ENCODE peak calls at places on chromosomes 6 and 20, in eight cellular contexts. Q is heart right ventricle; P is GM12865; C is endothelial cell of umbilical vein; H is AG10803; S is activated CD8-positive, alpha-beta T cell treated with anti-CD3 and anti-CD28 coated beads for 36 hours; U is body of pancreas; L is breast epithelium. W is an unnamed sample.
A peak's percentile ranks its signal among the peaks of the same experiment; 100 is the strongest.

GRCh38 chr6:111789593-111789992 is 83.7 kb downstream of the FYN start:
- DNase-seq in S (no peak), C (no peak), L (no peak), U (no peak), Q (no peak), H (peak; percentile 75), P (no peak), W (no peak)

GRCh38 chr6:53960311-53960710 is 150.9 kb upstream of the MLIP start:
- DNase-seq in H (peak; percentile 67), C (no peak), U (no peak), S (no peak), Q (no peak), P (no peak), L (no peak), W (peak; percentile 57)

GRCh38 chr20:34637245-34638185 is 39.4 kb downstream of the PIGU start:
- DNase-seq in H (peak; percentile 93), C (no peak), L (no peak), Q (no peak), S (no peak), P (no peak), U (peak; percentile 10), W (peak; percentile 46)

GRCh38 chr6:25199544-25199943 is 79.6 kb upstream of the CARMIL1 start:
- DNase-seq in L (no peak), U (no peak), C (no peak), P (no peak), S (no peak), H (no peak), Q (no peak), W (no peak)

GRCh38 chr6:103273048-103273447 is 1586.7 kb downstream of the HACE1 start:
- DNase-seq in S (no peak), L (no peak), Q (no peak), H (no peak), C (no peak), U (no peak), P (no peak), W (no peak)

GRCh38 chr6:4025681-4026080 is 53.3 kb downstream of the FAM217A start:
- DNase-seq in H (no peak), C (no peak), L (no peak), Q (no peak), U (no peak), S (no peak), P (no peak), W (no peak)

GRCh38 chr20:38132910-38133501 is 32.1 kb downstream of the TGM2 start:
- DNase-seq in L (no peak), U (no peak), H (no peak), P (no peak), Q (no peak), C (no peak), S (no peak), W (no peak)

GRCh38 chr6:152441892-152442291 is 195.3 kb downstream of the SYNE1 start:
- DNase-seq in S (no peak), P (no peak), Q (no peak), C (no peak), U (no peak), L (no peak), H (no peak), W (no peak)

GRCh38 chr6:11492444-11493300 is 44.9 kb upstream of the TMEM170B start:
- DNase-seq in H (peak; percentile 73), Q (no peak), L (no peak), U (no peak), S (no peak), C (no peak), P (peak; percentile 39), W (no peak)

GRCh38 chr20:35953411-35954199 is 697 bp downstream of the SCAND1 start:
- DNase-seq in U (peak; percentile 49), P (peak; percentile 76), Q (peak; percentile 58), H (peak; percentile 45), S (peak; percentile 72), C (peak; percentile 72), L (peak; percentile 27), W (peak; percentile 51)

GRCh38 chr6:159646731-159647130 is 46.3 kb downstream of the SOD2 start:
- DNase-seq in P (peak; percentile 66), C (no peak), Q (no peak), U (no peak), S (no peak), H (peak; percentile 71), L (no peak), W (peak; percentile 61)

GRCh38 chr6:74356385-74356784 is 660.4 kb downstream of the CD109 start:
- DNase-seq in U (no peak), L (no peak), C (no peak), H (peak; percentile 35), Q (no peak), P (no peak), S (no peak), W (no peak)

GRCh38 chr6:134551245-134551960 is 233.5 kb upstream of the SGK1 start:
- DNase-seq in L (no peak), P (no peak), H (peak; percentile 90), Q (no peak), U (no peak), S (no peak), C (peak; percentile 76), W (peak; percentile 76)

GRCh38 chr20:380763-381580 is 412 bp downstream of the TRIB3 start:
- DNase-seq in Q (peak; percentile 53), U (peak; percentile 65), P (peak; percentile 81), S (peak; percentile 79), C (peak; percentile 36), H (peak; percentile 86), L (no peak), W (peak; percentile 58)

GRCh38 chr6:84356907-84357306 is 129.5 kb upstream of the CEP162 start:
- DNase-seq in S (no peak), C (no peak), L (no peak), H (no peak), P (no peak), U (no peak), Q (no peak), W (no peak)

GRCh38 chr20:50648651-50649050 is 42.7 kb downstream of the RIPOR3 start:
- DNase-seq in P (no peak), U (no peak), L (no peak), S (no peak), Q (no peak), H (no peak), C (no peak), W (no peak)

GRCh38 chr20:50642288-50642803 is 49.0 kb downstream of the RIPOR3 start:
- DNase-seq in S (no peak), U (no peak), C (no peak), Q (no peak), H (peak; percentile 18), P (no peak), L (no peak), W (no peak)

GRCh38 chr20:50649587-50649986 is 41.8 kb downstream of the RIPOR3 start:
- DNase-seq in P (no peak), L (no peak), H (no peak), U (no peak), C (no peak), Q (no peak), S (no peak), W (no peak)

GRCh38 chr20:50645253-50646068 is 45.9 kb downstream of the RIPOR3 start:
- DNase-seq in U (peak; percentile 92), S (no peak), L (peak; percentile 93), Q (peak; percentile 81), H (peak; percentile 99), P (no peak), C (peak; percentile 55), W (peak; percentile 96)

DNA sequence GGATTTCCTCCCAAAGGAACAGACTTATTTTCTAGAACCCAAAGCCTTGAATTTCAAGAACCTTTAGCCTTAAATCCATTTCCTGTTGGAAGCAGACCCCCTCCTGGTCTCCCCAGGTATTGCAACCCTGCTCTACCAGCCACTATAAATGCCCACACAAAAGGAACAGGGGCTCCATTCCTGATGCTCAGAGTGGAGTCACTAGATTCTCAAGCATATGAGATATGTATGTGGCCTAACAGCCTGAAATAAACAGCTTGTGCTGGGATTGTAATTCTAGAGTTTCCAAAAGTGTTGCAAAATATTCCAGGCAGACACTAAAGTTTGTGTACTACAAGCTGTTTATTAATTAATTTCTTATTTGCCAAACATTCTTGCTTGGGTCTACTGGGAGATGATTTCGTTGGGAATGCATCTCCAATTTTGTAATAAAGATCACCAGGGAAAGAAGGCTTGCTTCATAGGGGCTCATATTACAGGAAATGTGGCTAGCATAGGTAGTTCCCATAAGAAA is 44.8 kb downstream of the RIPOR3 start:
- DNase-seq in Q (no peak), P (no peak), L (no peak), U (no peak), S (peak; percentile 15), C (no peak), H (peak; percentile 97), W (peak; percentile 31)
- TF ChIP-seq CTCF in Q (no peak), P (peak; percentile 22), L (no peak), U (no peak), S (peak; percentile 36), C (peak; percentile 24), H (peak; percentile 60), W (peak; percentile 35)

GRCh38 chr6:157274471-157275226 is 48.7 kb downstream of the TMEM242 start:
- DNase-seq in L (peak; percentile 82), S (peak; percentile 88), P (peak; percentile 81), Q (peak; percentile 80), U (peak; percentile 80), H (peak; percentile 58), C (peak; percentile 73), W (peak; percentile 66)
- TF ChIP-seq CTCF in L (no peak), S (peak; percentile 89), P (peak; percentile 78), Q (peak; percentile 57), U (peak; percentile 96), H (peak; percentile 19), C (peak; percentile 82), W (peak; percentile 55)

DNA sequence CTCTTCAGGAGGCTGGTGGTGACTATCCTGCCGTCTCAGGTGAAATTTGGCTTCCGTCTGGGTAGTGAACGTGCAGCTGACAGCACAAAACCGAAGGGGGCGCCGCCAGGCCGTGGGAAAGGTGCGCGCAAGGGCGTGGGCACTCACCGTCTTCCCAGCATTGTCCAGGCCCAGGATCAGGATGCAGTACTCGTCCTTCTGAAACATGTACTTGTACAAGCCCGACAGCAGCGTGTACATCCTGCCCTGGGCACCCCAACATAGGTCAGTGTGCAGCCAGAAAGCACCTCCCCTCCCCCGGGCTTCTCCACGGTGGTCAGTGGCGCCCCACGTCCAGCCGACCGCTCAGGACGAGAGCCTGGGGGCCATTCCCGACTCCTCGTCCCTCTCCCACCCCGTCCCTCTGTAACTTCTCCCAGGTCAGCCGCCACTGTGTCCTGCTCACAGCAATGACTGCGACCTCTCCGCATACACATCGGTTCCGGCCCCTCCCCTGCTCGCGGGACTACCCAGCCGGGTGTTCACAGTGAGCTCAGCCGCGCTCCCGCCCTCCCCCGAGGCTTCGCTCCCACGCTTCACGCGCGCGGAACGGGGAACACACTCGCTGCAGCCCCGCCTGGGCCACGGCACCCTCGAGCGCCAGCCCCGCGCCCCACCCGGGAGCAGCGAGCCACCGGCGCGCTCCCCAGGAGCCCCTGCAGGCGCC is 771 bp downstream of the ARFRP1 start:
- DNase-seq in H (peak; percentile 20), S (peak; percentile 75), Q (peak; percentile 38), L (no peak), U (peak; percentile 40), C (peak; percentile 39), P (peak; percentile 84), W (no peak)
- TF ChIP-seq CTCF in H (peak; percentile 20), S (peak; percentile 56), Q (peak; percentile 16), L (no peak), U (no peak), C (peak; percentile 24), P (peak; percentile 84), W (peak; percentile 37)

DNA sequence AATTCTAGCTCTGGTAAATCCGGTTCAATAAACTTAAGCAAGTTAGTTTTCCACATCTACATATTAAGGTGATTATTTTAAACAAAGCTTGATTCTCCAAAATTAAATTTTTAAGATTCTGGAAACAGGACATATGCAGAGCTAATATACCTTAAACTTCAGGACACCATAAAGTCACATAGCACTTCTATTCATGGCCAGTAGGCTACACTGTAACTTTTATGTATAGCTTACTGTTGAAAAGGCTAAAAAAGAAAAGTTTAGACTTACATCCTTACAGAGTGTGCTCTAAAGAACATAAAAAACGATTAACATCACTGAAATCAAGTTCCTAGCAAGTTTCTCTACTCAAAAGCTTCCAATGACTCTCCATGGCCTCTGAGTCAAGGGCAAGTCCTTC is 224.7 kb downstream of the PTPRK start:
- DNase-seq in L (no peak), U (no peak), Q (no peak), H (no peak), S (no peak), P (no peak), C (no peak), W (no peak)
- TF ChIP-seq CTCF in L (no peak), U (peak; percentile 15), Q (no peak), H (no peak), S (no peak), P (no peak), C (no peak), W (no peak)